ENCODE peak calls at places on chromosome 15, in seven cellular contexts. J, Y, G, C, K, D and A are unnamed samples.

GRCh38 chr15:52658955-52659354 is 20.2 kb downstream of the ATOSA start:
- DNase-seq in Y (peak), J (no peak), G (no peak), C (no peak), D (no peak), K (no peak), A (no peak)

GRCh38 chr15:37653018-37653417 is 281.4 kb upstream of the TMCO5A start:
- DNase-seq in Y (no peak), K (no peak), D (no peak), J (no peak), C (no peak), G (no peak), A (no peak)

GRCh38 chr15:25719101-25719985 is 143.8 kb downstream of the ATP10A start:
- DNase-seq in K (no peak), G (no peak), Y (no peak), C (no peak), J (no peak), D (no peak), A (no peak)

GRCh38 chr15:35545825-35546580 is at the start of gene DPH6:
- DNase-seq in G (peak), J (peak), D (peak), C (peak), Y (peak), K (peak), A (peak)

GRCh38 chr15:81575436-81576123 is 201.6 kb upstream of the TMC3 start:
- DNase-seq in Y (no peak), G (no peak), C (no peak), K (no peak), D (no peak), J (no peak), A (no peak)

GRCh38 chr15:68421798-68422402 is 10.1 kb downstream of the ITGA11 start:
- DNase-seq in G (no peak), Y (no peak), J (no peak), C (peak), D (no peak), K (peak), A (no peak)

GRCh38 chr15:72034859-72035650 is 82.9 kb downstream of the MYO9A start:
- DNase-seq in K (no peak), Y (no peak), D (no peak), G (no peak), C (no peak), J (no peak), A (no peak)

GRCh38 chr15:57752426-57752825 is 45.9 kb downstream of the POLR2M start:
- DNase-seq in C (peak), G (no peak), D (no peak), J (no peak), Y (no peak), K (no peak), A (no peak)

GRCh38 chr15:55279746-55280351 is 9.8 kb downstream of the RAB27A start:
- DNase-seq in G (peak), J (no peak), K (peak), C (peak), Y (peak), D (no peak), A (peak)

GRCh38 chr15:26729581-26729980 is 43.3 kb downstream of the GABRB3 start:
- DNase-seq in C (no peak), G (no peak), D (no peak), K (no peak), Y (no peak), J (no peak), A (no peak)

GRCh38 chr15:69973102-69973714 is 124.5 kb downstream of the TLE3 start:
- DNase-seq in Y (no peak), D (no peak), G (peak), J (no peak), K (no peak), C (peak), A (peak)

GRCh38 chr15:101396484-101397261 is 92.8 kb downstream of the PCSK6 start:
- DNase-seq in C (no peak), K (no peak), D (no peak), G (no peak), Y (no peak), J (no peak), A (no peak)

GRCh38 chr15:58070801-58071418 is 5.4 kb upstream of the ALDH1A2 start:
- DNase-seq in C (peak), G (peak), D (no peak), J (peak), K (peak), Y (no peak), A (peak)

GRCh38 chr15:101167791-101168462 is 83.9 kb downstream of the CHSY1 start:
- DNase-seq in K (peak), J (peak), Y (peak), C (peak), G (peak), D (peak), A (peak)

GRCh38 chr15:85282504-85283115 is 97.8 kb upstream of the AKAP13 start:
- DNase-seq in J (no peak), D (peak), K (peak), G (no peak), C (peak), Y (no peak), A (peak)

GRCh38 chr15:95799286-95800187 is 531.0 kb upstream of the NR2F2 start:
- DNase-seq in C (peak), J (no peak), K (peak), Y (no peak), G (no peak), D (peak), A (peak)

GRCh38 chr15:34347951-34348638 is 5.0 kb downstream of the NUTM1 start:
- DNase-seq in K (no peak), J (no peak), C (no peak), Y (no peak), D (no peak), G (no peak), A (no peak)

GRCh38 chr15:41182266-41182665 is 48.3 kb downstream of the EXD1 start:
- DNase-seq in Y (no peak), J (no peak), C (no peak), G (no peak), K (no peak), D (no peak), A (no peak)

GRCh38 chr15:52652984-52653383 is 26.2 kb downstream of the ATOSA start:
- DNase-seq in K (peak), D (no peak), Y (no peak), J (no peak), C (peak), G (no peak), A (peak)

GRCh38 chr15:38226867-38227266 is 25.8 kb upstream of the SPRED1 start:
- DNase-seq in D (peak), G (no peak), C (peak), J (no peak), K (peak), Y (no peak), A (peak)

GRCh38 chr15:58523634-58524033 is 91.8 kb downstream of the LIPC start:
- DNase-seq in K (no peak), D (no peak), J (no peak), C (no peak), Y (no peak), G (no peak), A (no peak)

GRCh38 chr15:52407374-52407773 is 111.8 kb upstream of the MYO5C start:
- DNase-seq in C (no peak), G (no peak), J (no peak), K (no peak), Y (no peak), D (no peak), A (no peak)

GRCh38 chr15:74458473-74458872 is 2.5 kb downstream of the UBL7 start:
- DNase-seq in J (no peak), Y (no peak), G (no peak), K (no peak), D (no peak), C (no peak), A (no peak)

GRCh38 chr15:56857828-56858227 is 60.6 kb upstream of the TCF12 start:
- DNase-seq in D (no peak), G (no peak), C (no peak), K (no peak), Y (no peak), J (no peak), A (no peak)

GRCh38 chr15:69628256-69629093 is 175.9 kb downstream of the RPLP1 start:
- DNase-seq in C (no peak), G (no peak), D (no peak), K (no peak), Y (no peak), J (no peak), A (no peak)

GRCh38 chr15:51982013-51982769 is 10.6 kb upstream of the LEO1 start:
- DNase-seq in J (peak), D (peak), G (peak), Y (no peak), K (peak), C (peak), A (peak)

GRCh38 chr15:51380999-51381806 is 39.7 kb downstream of the GLDN start:
- DNase-seq in Y (no peak), K (peak), G (peak), C (peak), J (no peak), D (peak), A (peak)

GRCh38 chr15:63329567-63330350 is 51.9 kb downstream of the CA12 start:
- DNase-seq in J (no peak), K (no peak), D (no peak), C (peak), Y (no peak), G (no peak), A (no peak)

GRCh38 chr15:42046597-42046996 is 25.8 kb upstream of the PLA2G4E start:
- DNase-seq in G (no peak), C (no peak), K (no peak), D (no peak), Y (no peak), J (no peak), A (no peak)

GRCh38 chr15:48641416-48641815 is 4.1 kb downstream of the FBN1 start:
- DNase-seq in C (peak), J (no peak), G (peak), K (no peak), Y (no peak), D (no peak), A (peak)

GRCh38 chr15:74622758-74623157 is 7.1 kb downstream of the CLK3 start:
- DNase-seq in K (no peak), C (no peak), D (no peak), J (no peak), G (no peak), Y (no peak), A (no peak)